ENCODE peak calls at places on chromosome 7, in five cellular contexts. One of them, this sample, is unnamed.

GRCh38 chr7:7745966-7746365 is 27.6 kb upstream of the RPA3 start:
- DNase-seq in cardiac fibroblast: no peak
- DNase-seq in A673: no peak
- DNase-seq in aorta: no peak
- DNase-seq in GM23338: no peak
- DNase-seq in this sample: no peak

GRCh38 chr7:77475181-77475580 is 59.0 kb upstream of the GSAP start:
- DNase-seq in cardiac fibroblast: no peak
- DNase-seq in A673: no peak
- DNase-seq in aorta: no peak
- DNase-seq in GM23338: no peak
- DNase-seq in this sample: no peak

GRCh38 chr7:70568674-70569334 is 563.1 kb upstream of the GALNT17 start:
- DNase-seq in cardiac fibroblast: no peak
- DNase-seq in A673: no peak
- DNase-seq in aorta: no peak
- DNase-seq in GM23338: no peak
- DNase-seq in this sample: peak

GRCh38 chr7:16743207-16743606 is 10.3 kb upstream of the TSPAN13 start:
- DNase-seq in cardiac fibroblast: peak
- DNase-seq in A673: no peak
- DNase-seq in aorta: no peak
- DNase-seq in GM23338: no peak
- DNase-seq in this sample: no peak

GRCh38 chr7:147022056-147022455 is 905.5 kb downstream of the CNTNAP2 start:
- DNase-seq in cardiac fibroblast: peak
- DNase-seq in A673: no peak
- DNase-seq in aorta: no peak
- DNase-seq in GM23338: no peak
- DNase-seq in this sample: no peak

GRCh38 chr7:154911862-154912261 is 91.1 kb downstream of the PAXIP1 start:
- DNase-seq in cardiac fibroblast: no peak
- DNase-seq in A673: no peak
- DNase-seq in aorta: no peak
- DNase-seq in GM23338: no peak
- DNase-seq in this sample: no peak

GRCh38 chr7:109376576-109376975 is 806.9 kb downstream of the DNAJB9 start:
- DNase-seq in cardiac fibroblast: peak
- DNase-seq in A673: no peak
- DNase-seq in aorta: no peak
- DNase-seq in GM23338: no peak
- DNase-seq in this sample: no peak

GRCh38 chr7:66974986-66975590 is 20.3 kb downstream of the SBDS start:
- DNase-seq in cardiac fibroblast: no peak
- DNase-seq in A673: peak
- DNase-seq in aorta: peak
- DNase-seq in GM23338: peak
- DNase-seq in this sample: no peak

GRCh38 chr7:2887816-2888215 is 43.7 kb upstream of the GNA12 start:
- DNase-seq in cardiac fibroblast: no peak
- DNase-seq in A673: no peak
- DNase-seq in aorta: no peak
- DNase-seq in GM23338: no peak
- DNase-seq in this sample: no peak

GRCh38 chr7:127885843-127886242 is 145.4 kb downstream of the LRRC4 start:
- DNase-seq in cardiac fibroblast: peak
- DNase-seq in A673: peak
- DNase-seq in aorta: no peak
- DNase-seq in GM23338: no peak
- DNase-seq in this sample: no peak

GRCh38 chr7:129255800-129256199 is 31.0 kb downstream of the AHCYL2 start:
- DNase-seq in cardiac fibroblast: no peak
- DNase-seq in A673: no peak
- DNase-seq in aorta: no peak
- DNase-seq in GM23338: no peak
- DNase-seq in this sample: no peak

GRCh38 chr7:4151926-4152549 is 530.1 kb upstream of the FOXK1 start:
- DNase-seq in cardiac fibroblast: no peak
- DNase-seq in A673: no peak
- DNase-seq in aorta: no peak
- DNase-seq in GM23338: no peak
- DNase-seq in this sample: peak

GRCh38 chr7:137592232-137592896 is 248.8 kb upstream of the PTN start:
- DNase-seq in cardiac fibroblast: peak
- DNase-seq in A673: peak
- DNase-seq in aorta: peak
- DNase-seq in GM23338: peak
- DNase-seq in this sample: peak

GRCh38 chr7:33698692-33699128 is 206.6 kb upstream of the BMPER start:
- DNase-seq in cardiac fibroblast: no peak
- DNase-seq in A673: no peak
- DNase-seq in aorta: no peak
- DNase-seq in GM23338: no peak
- DNase-seq in this sample: no peak

GRCh38 chr7:42217053-42217452 is 20.0 kb downstream of the GLI3 start:
- DNase-seq in cardiac fibroblast: no peak
- DNase-seq in A673: no peak
- DNase-seq in aorta: no peak
- DNase-seq in GM23338: no peak
- DNase-seq in this sample: no peak

GRCh38 chr7:126803060-126803665 is 449.6 kb downstream of the GRM8 start:
- DNase-seq in cardiac fibroblast: peak
- DNase-seq in A673: peak
- DNase-seq in aorta: no peak
- DNase-seq in GM23338: peak
- DNase-seq in this sample: no peak

GRCh38 chr7:117737882-117738281 is 135.4 kb downstream of the CTTNBP2 start:
- DNase-seq in cardiac fibroblast: no peak
- DNase-seq in A673: no peak
- DNase-seq in aorta: no peak
- DNase-seq in GM23338: no peak
- DNase-seq in this sample: no peak

GRCh38 chr7:84674236-84674913 is 479.8 kb upstream of the SEMA3A start:
- DNase-seq in cardiac fibroblast: peak
- DNase-seq in A673: no peak
- DNase-seq in aorta: no peak
- DNase-seq in GM23338: no peak
- DNase-seq in this sample: no peak

GRCh38 chr7:122298618-122299017 is 5.9 kb downstream of the FEZF1 start:
- DNase-seq in cardiac fibroblast: no peak
- DNase-seq in A673: peak
- DNase-seq in aorta: no peak
- DNase-seq in GM23338: no peak
- DNase-seq in this sample: no peak

GRCh38 chr7:158017226-158018060 is 570.2 kb downstream of the PTPRN2 start:
- DNase-seq in cardiac fibroblast: no peak
- DNase-seq in A673: no peak
- DNase-seq in aorta: peak
- DNase-seq in GM23338: no peak
- DNase-seq in this sample: no peak

GRCh38 chr7:158015403-158016116 is 572.1 kb downstream of the PTPRN2 start:
- DNase-seq in cardiac fibroblast: no peak
- DNase-seq in A673: no peak
- DNase-seq in aorta: no peak
- DNase-seq in GM23338: no peak
- DNase-seq in this sample: no peak

GRCh38 chr7:158018061-158018796 is 569.4 kb downstream of the PTPRN2 start:
- DNase-seq in cardiac fibroblast: no peak
- DNase-seq in A673: no peak
- DNase-seq in aorta: peak
- DNase-seq in GM23338: no peak
- DNase-seq in this sample: no peak

GRCh38 chr7:158018971-158019645 is 568.5 kb downstream of the PTPRN2 start:
- DNase-seq in cardiac fibroblast: no peak
- DNase-seq in A673: no peak
- DNase-seq in aorta: peak
- DNase-seq in GM23338: no peak
- DNase-seq in this sample: no peak

GRCh38 chr7:158016171-158017087 is 571.2 kb downstream of the PTPRN2 start:
- DNase-seq in cardiac fibroblast: no peak
- DNase-seq in A673: no peak
- DNase-seq in aorta: peak
- DNase-seq in GM23338: no peak
- DNase-seq in this sample: no peak
- H3K4me3 ChIP-seq in cardiac fibroblast: no peak
- H3K4me3 ChIP-seq in A673: no peak
- H3K4me3 ChIP-seq in aorta: no peak
- H3K4me3 ChIP-seq in GM23338: no peak
- H3K4me3 ChIP-seq in this sample: peak

DNA sequence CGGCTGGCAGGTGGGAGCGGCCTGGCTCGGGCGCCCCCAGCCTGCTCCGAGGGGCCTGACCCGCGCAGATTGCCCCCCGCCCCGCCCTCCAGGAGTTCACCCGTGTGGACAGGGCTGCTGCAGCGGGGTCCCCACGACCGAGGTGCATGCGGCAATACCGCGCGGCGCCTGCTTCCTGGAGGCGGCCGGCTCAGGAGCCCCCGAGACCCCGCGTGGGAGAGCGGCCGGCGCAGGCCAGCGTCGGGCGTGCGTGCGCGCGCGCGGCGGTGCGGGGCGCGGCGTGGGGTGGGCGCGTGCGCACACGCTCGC is 1.0 kb upstream of the ACHE start:
- DNase-seq in cardiac fibroblast: no peak
- DNase-seq in A673: no peak
- DNase-seq in aorta: no peak
- DNase-seq in GM23338: no peak
- DNase-seq in this sample: no peak
- H3K4me3 ChIP-seq in cardiac fibroblast: no peak
- H3K4me3 ChIP-seq in A673: peak
- H3K4me3 ChIP-seq in aorta: peak
- H3K4me3 ChIP-seq in GM23338: peak
- H3K4me3 ChIP-seq in this sample: peak

GRCh38 chr7:116524221-116524608 is 621 bp upstream of the CAV1 start:
- DNase-seq in cardiac fibroblast: no peak
- DNase-seq in A673: no peak
- DNase-seq in aorta: no peak
- DNase-seq in GM23338: no peak
- DNase-seq in this sample: no peak
- H3K4me3 ChIP-seq in cardiac fibroblast: peak
- H3K4me3 ChIP-seq in A673: peak
- H3K4me3 ChIP-seq in aorta: peak
- H3K4me3 ChIP-seq in GM23338: peak
- H3K4me3 ChIP-seq in this sample: peak

GRCh38 chr7:28815928-28816373 is 142.2 kb downstream of the TRIL start:
- DNase-seq in cardiac fibroblast: no peak
- DNase-seq in A673: no peak
- DNase-seq in aorta: no peak
- DNase-seq in GM23338: no peak
- DNase-seq in this sample: no peak
- H3K4me3 ChIP-seq in cardiac fibroblast: no peak
- H3K4me3 ChIP-seq in A673: no peak
- H3K4me3 ChIP-seq in aorta: no peak
- H3K4me3 ChIP-seq in GM23338: no peak
- H3K4me3 ChIP-seq in this sample: no peak